ENCODE peak calls at places on chromosomes 16 and 17, in four cellular contexts. One of them, this sample, is unnamed.

GRCh38 chr16:52191533-52192134 is 355.3 kb downstream of the TOX3 start:
- DNase-seq in choroid plexus epithelial cell: peak
- DNase-seq in psoas muscle: peak
- DNase-seq in AG10803: peak
- DNase-seq in this sample: peak

GRCh38 chr17:28030386-28030785 is 12.1 kb upstream of the NLK start:
- DNase-seq in choroid plexus epithelial cell: no peak
- DNase-seq in psoas muscle: no peak
- DNase-seq in AG10803: no peak
- DNase-seq in this sample: no peak

GRCh38 chr16:85181739-85182129 is 69.5 kb upstream of the CIBAR2 start:
- DNase-seq in choroid plexus epithelial cell: no peak
- DNase-seq in psoas muscle: no peak
- DNase-seq in AG10803: no peak
- DNase-seq in this sample: no peak

GRCh38 chr16:85556456-85557082 is 56.6 kb upstream of the GSE1 start:
- DNase-seq in choroid plexus epithelial cell: no peak
- DNase-seq in psoas muscle: peak
- DNase-seq in AG10803: no peak
- DNase-seq in this sample: peak

GRCh38 chr17:21678451-21679081 is 13.8 kb upstream of the KCNJ18 start:
- DNase-seq in choroid plexus epithelial cell: no peak
- DNase-seq in psoas muscle: peak
- DNase-seq in AG10803: no peak
- DNase-seq in this sample: no peak

GRCh38 chr17:81295678-81296381 is 723 bp upstream of the SLC38A10 start:
- DNase-seq in choroid plexus epithelial cell: peak
- DNase-seq in psoas muscle: no peak
- DNase-seq in AG10803: peak
- DNase-seq in this sample: peak

GRCh38 chr16:27401768-27402568 is at the start of gene IL21R:
- DNase-seq in choroid plexus epithelial cell: peak
- DNase-seq in psoas muscle: peak
- DNase-seq in AG10803: peak
- DNase-seq in this sample: peak

GRCh38 chr16:17160285-17160854 is 310.4 kb downstream of the XYLT1 start:
- DNase-seq in choroid plexus epithelial cell: no peak
- DNase-seq in psoas muscle: no peak
- DNase-seq in AG10803: no peak
- DNase-seq in this sample: peak

GRCh38 chr17:5043524-5043923 is 8.3 kb upstream of the SLC52A1 start:
- DNase-seq in choroid plexus epithelial cell: no peak
- DNase-seq in psoas muscle: no peak
- DNase-seq in AG10803: no peak
- DNase-seq in this sample: no peak

GRCh38 chr17:43702636-43703035 is 40.9 kb upstream of the MEOX1 start:
- DNase-seq in choroid plexus epithelial cell: peak
- DNase-seq in psoas muscle: no peak
- DNase-seq in AG10803: no peak
- DNase-seq in this sample: no peak

GRCh38 chr17:40548982-40549680 is 16.1 kb downstream of the CCR7 start:
- DNase-seq in choroid plexus epithelial cell: peak
- DNase-seq in psoas muscle: no peak
- DNase-seq in AG10803: peak
- DNase-seq in this sample: peak

GRCh38 chr16:56777533-56777932 is 47.6 kb downstream of the NUP93 start:
- DNase-seq in choroid plexus epithelial cell: no peak
- DNase-seq in psoas muscle: no peak
- DNase-seq in AG10803: peak
- DNase-seq in this sample: no peak

GRCh38 chr16:86960266-86960665 is 356.9 kb downstream of the C16orf95 start:
- DNase-seq in choroid plexus epithelial cell: no peak
- DNase-seq in psoas muscle: no peak
- DNase-seq in AG10803: no peak
- DNase-seq in this sample: no peak

GRCh38 chr16:46620265-46621005 is 744 bp downstream of the SHCBP1 start:
- DNase-seq in choroid plexus epithelial cell: peak
- DNase-seq in psoas muscle: no peak
- DNase-seq in AG10803: no peak
- DNase-seq in this sample: peak

GRCh38 chr16:48899500-48899899 is 289.5 kb upstream of the N4BP1 start:
- DNase-seq in choroid plexus epithelial cell: no peak
- DNase-seq in psoas muscle: no peak
- DNase-seq in AG10803: no peak
- DNase-seq in this sample: no peak

GRCh38 chr17:7922499-7923289 is 6.6 kb upstream of the RNF227 start:
- DNase-seq in choroid plexus epithelial cell: peak
- DNase-seq in psoas muscle: peak
- DNase-seq in AG10803: peak
- DNase-seq in this sample: peak

DNA sequence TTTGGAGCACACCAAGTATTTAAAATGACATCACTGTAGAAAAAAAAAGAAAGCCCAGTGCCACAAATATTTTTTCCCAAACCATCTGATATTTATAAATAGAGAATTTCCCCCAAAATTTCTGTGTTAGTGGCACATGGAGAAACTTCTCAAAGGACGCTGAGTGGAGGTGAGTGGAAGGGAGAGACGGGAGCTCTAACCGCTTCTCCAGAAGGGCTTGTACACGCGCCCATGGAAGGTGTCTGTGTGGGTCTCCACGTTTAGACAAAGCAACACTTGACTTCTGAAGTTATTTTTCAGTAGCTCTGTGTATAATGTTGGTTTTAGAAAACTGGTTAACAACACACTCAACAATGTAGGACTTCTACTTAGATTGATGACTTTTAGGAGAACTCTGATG is 1.0 kb downstream of the MYOCD start:
- DNase-seq in choroid plexus epithelial cell: no peak
- DNase-seq in psoas muscle: no peak
- DNase-seq in AG10803: no peak
- DNase-seq in this sample: peak
- H3K4me3 ChIP-seq in choroid plexus epithelial cell: no peak
- H3K4me3 ChIP-seq in psoas muscle: peak
- H3K4me3 ChIP-seq in AG10803: no peak
- H3K4me3 ChIP-seq in this sample: no peak

GRCh38 chr16:1941924-1942809 is 832 bp downstream of the MSRB1 start:
- DNase-seq in choroid plexus epithelial cell: peak
- DNase-seq in psoas muscle: no peak
- DNase-seq in AG10803: peak
- DNase-seq in this sample: no peak

GRCh38 chr16:1938910-1939309 is 4.1 kb downstream of the MSRB1 start:
- DNase-seq in choroid plexus epithelial cell: no peak
- DNase-seq in psoas muscle: no peak
- DNase-seq in AG10803: no peak
- DNase-seq in this sample: no peak

GRCh38 chr16:1940273-1941161 is 2.5 kb downstream of the MSRB1 start:
- DNase-seq in choroid plexus epithelial cell: no peak
- DNase-seq in psoas muscle: no peak
- DNase-seq in AG10803: no peak
- DNase-seq in this sample: no peak

GRCh38 chr16:1942810-1943726 is at the start of gene MSRB1:
- DNase-seq in choroid plexus epithelial cell: peak
- DNase-seq in psoas muscle: peak
- DNase-seq in AG10803: peak
- DNase-seq in this sample: peak

DNA sequence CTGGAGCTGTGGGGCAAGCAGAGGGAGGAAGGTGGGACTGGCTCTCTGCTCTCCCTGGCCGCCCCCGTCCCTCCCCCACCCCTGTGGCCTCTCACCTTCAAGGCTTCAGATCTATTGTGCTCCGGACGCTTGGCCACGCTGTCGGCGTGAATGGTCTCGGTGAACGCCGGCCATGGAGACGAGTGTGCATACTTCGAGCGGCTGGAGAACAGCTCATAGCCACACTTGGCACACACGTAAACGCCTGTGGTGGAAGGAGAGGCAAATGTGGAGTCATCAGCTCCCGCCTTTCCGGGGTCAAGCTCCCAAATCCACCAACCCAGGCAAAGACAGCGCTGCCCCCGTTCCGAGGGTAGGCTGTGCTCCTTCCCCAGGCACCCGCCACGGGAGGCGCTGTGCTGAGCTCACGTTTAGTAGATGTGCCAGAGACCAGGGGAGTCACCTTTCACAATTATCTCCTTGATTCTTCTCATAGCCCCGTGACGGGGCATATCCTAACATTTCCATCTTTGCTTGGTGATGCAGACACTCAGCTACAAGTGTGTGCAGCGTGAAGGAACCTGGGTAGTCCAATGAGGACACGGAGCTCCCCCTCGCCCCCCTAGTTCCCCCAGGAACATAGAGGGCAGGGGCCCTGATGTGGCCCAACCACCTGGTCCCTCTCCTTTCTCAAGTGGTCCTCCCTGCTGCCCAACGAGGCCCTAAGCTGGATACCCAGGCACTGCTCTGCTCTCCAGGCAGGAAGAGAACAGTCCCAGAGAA is 1.7 kb downstream of the MSRB1 start:
- DNase-seq in choroid plexus epithelial cell: peak
- DNase-seq in psoas muscle: peak
- DNase-seq in AG10803: no peak
- DNase-seq in this sample: peak
- TF ChIP-seq CTCF in choroid plexus epithelial cell: peak
- TF ChIP-seq CTCF in psoas muscle: peak
- TF ChIP-seq CTCF in AG10803: no peak
- TF ChIP-seq CTCF in this sample: peak

GRCh38 chr17:76547183-76547641 is 7.4 kb downstream of the PRCD start:
- DNase-seq in choroid plexus epithelial cell: peak
- DNase-seq in psoas muscle: peak
- DNase-seq in AG10803: peak
- DNase-seq in this sample: peak
- H3K4me3 ChIP-seq in choroid plexus epithelial cell: no peak
- H3K4me3 ChIP-seq in psoas muscle: no peak
- H3K4me3 ChIP-seq in AG10803: no peak
- H3K4me3 ChIP-seq in this sample: no peak

DNA sequence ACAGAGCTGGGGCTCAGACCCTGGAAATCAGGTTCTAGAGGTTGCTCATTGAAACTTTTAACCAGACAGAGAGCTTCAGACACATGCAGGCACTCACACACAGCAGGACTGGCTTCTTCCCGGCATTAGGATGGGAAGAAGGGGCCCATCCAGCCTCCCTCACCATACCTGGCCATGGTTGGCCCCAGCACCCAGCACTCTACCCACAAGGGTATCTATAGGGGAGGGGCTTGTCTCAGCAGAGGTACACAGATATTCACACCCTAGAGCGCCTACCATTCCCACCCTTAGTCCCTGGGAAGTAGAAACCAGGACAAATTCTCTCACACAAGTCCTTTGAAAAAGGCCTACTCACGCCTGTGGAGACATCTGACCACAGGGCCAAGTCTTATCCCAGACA is 20.5 kb upstream of the CCL2 start:
- DNase-seq in choroid plexus epithelial cell: no peak
- DNase-seq in psoas muscle: no peak
- DNase-seq in AG10803: no peak
- DNase-seq in this sample: no peak
- TF ChIP-seq CTCF in choroid plexus epithelial cell: no peak
- TF ChIP-seq CTCF in psoas muscle: no peak
- TF ChIP-seq CTCF in AG10803: no peak
- TF ChIP-seq CTCF in this sample: no peak

DNA sequence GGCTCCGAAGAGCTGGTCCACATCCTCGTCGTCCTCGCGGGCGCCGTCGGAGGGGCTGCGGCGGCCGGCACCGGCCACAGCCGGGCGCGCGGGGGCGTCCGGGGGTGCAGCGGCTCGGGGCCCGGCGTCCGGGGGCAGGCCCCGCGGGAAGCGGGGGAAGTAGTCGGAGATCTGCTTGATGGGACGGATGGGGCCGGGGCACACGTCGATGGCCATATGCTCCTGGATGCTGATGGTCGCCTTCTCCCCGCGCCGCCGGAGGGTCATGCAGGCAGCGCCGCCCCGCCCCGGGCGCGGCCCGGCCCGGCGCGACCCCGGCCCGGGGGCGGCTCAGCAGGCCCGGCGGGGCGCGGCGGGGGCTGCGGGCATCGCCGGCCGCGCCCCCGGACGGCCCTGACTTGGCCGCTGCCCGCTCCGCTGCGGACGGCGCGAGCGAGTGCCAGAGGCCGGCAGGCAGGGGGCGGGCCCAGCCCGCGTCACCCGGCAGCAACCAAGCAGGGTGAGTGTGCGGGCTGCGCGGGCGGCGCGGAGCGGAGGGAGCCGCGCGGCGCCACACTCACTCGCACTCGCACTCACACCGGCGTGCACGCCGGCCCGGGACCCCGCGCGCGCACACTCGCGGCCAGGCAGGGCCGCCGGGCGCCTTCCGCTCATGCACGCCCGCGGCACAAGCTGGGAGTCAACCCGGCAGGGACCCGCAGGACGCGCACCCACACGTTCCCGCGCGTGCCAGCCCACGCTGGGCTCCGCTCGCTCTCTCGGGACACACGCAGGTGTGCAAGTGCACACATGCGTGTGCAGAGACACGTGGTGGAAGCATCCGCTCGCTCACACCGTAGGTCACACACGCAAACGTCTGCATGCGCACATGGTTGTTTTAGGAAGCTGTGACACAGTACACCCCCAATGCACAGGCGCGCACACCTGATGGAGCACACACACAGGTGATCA is at the start of gene DOC2B:
- DNase-seq in choroid plexus epithelial cell: peak
- DNase-seq in psoas muscle: peak
- DNase-seq in AG10803: peak
- DNase-seq in this sample: no peak
- H3K4me3 ChIP-seq in choroid plexus epithelial cell: no peak
- H3K4me3 ChIP-seq in psoas muscle: peak
- H3K4me3 ChIP-seq in AG10803: no peak
- H3K4me3 ChIP-seq in this sample: no peak

GRCh38 chr17:74815671-74816370 is 39.7 kb upstream of the NAT9 start:
- DNase-seq in choroid plexus epithelial cell: peak
- DNase-seq in psoas muscle: no peak
- DNase-seq in AG10803: no peak
- DNase-seq in this sample: no peak

GRCh38 chr17:74813793-74814192 is 37.6 kb upstream of the NAT9 start:
- DNase-seq in choroid plexus epithelial cell: no peak
- DNase-seq in psoas muscle: no peak
- DNase-seq in AG10803: no peak
- DNase-seq in this sample: no peak

GRCh38 chr17:74812109-74812864 is 36.1 kb upstream of the NAT9 start:
- DNase-seq in choroid plexus epithelial cell: peak
- DNase-seq in psoas muscle: no peak
- DNase-seq in AG10803: no peak
- DNase-seq in this sample: no peak

GRCh38 chr17:74815067-74815466 is 38.9 kb upstream of the NAT9 start:
- DNase-seq in choroid plexus epithelial cell: no peak
- DNase-seq in psoas muscle: no peak
- DNase-seq in AG10803: no peak
- DNase-seq in this sample: no peak

GRCh38 chr17:74814453-74814852 is 38.3 kb upstream of the NAT9 start:
- DNase-seq in choroid plexus epithelial cell: no peak
- DNase-seq in psoas muscle: no peak
- DNase-seq in AG10803: no peak
- DNase-seq in this sample: no peak
- TF ChIP-seq CTCF in choroid plexus epithelial cell: no peak
- TF ChIP-seq CTCF in psoas muscle: no peak
- TF ChIP-seq CTCF in AG10803: no peak
- TF ChIP-seq CTCF in this sample: peak

GRCh38 chr16:51095890-51096626 is 55.0 kb downstream of the SALL1 start:
- DNase-seq in choroid plexus epithelial cell: no peak
- DNase-seq in psoas muscle: no peak
- DNase-seq in AG10803: no peak
- DNase-seq in this sample: no peak
- H3K4me3 ChIP-seq in choroid plexus epithelial cell: no peak
- H3K4me3 ChIP-seq in psoas muscle: no peak
- H3K4me3 ChIP-seq in AG10803: no peak
- H3K4me3 ChIP-seq in this sample: no peak